ENCODE peak calls at places on chromosomes 1 and 21, in five cellular contexts. S is Peyer's patch, W is tibial nerve, D is spleen, L is breast epithelium. P is an unnamed sample. For H3K4me1, the result is how much of the 10 kb centered on the place peaks cover.

GRCh38 chr1:38657873-38658272 is 201.7 kb downstream of the RRAGC start:
- DNase-seq in S (no peak), W (no peak), D (no peak), L (no peak), P (no peak)

GRCh38 chr1:47992720-47993119 is 4.5 kb downstream of the TRABD2B start:
- DNase-seq in S (no peak), W (peak), D (no peak), L (no peak), P (peak)

GRCh38 chr1:154821083-154821482 is 49.0 kb downstream of the KCNN3 start:
- DNase-seq in S (no peak), W (no peak), D (no peak), L (no peak), P (no peak)

GRCh38 chr1:42680921-42681683 is 1.1 kb upstream of the YBX1 start:
- DNase-seq in S (no peak), W (no peak), D (no peak), L (no peak), P (no peak)

GRCh38 chr1:47436979-47437517 is 796 bp upstream of the FOXD2 start:
- DNase-seq in S (no peak), W (no peak), D (no peak), L (no peak), P (no peak)

GRCh38 chr1:2232255-2232915 is 4.3 kb downstream of the SKI start:
- DNase-seq in S (no peak), W (no peak), D (peak), L (no peak), P (no peak)

GRCh38 chr1:247494746-247495145 is 36.8 kb upstream of the OR2B11 start:
- DNase-seq in S (no peak), W (no peak), D (no peak), L (no peak), P (no peak)

GRCh38 chr1:97348599-97349265 is 572.1 kb downstream of the DPYD start:
- DNase-seq in S (no peak), W (no peak), D (no peak), L (no peak), P (no peak)

GRCh38 chr1:33612877-33613487 is 140.5 kb downstream of the ZSCAN20 start:
- DNase-seq in S (no peak), W (peak), D (no peak), L (no peak), P (no peak)

GRCh38 chr1:30420519-30421050 is 302.8 kb downstream of the MATN1 start:
- DNase-seq in S (no peak), W (no peak), D (no peak), L (peak), P (no peak)

GRCh38 chr1:58006421-58007032 is 540.0 kb downstream of the OMA1 start:
- DNase-seq in S (no peak), W (no peak), D (no peak), L (no peak), P (no peak)

GRCh38 chr1:32142446-32143301 is 34.8 kb downstream of the KPNA6 start:
- DNase-seq in S (no peak), W (peak), D (no peak), L (peak), P (peak)

GRCh38 chr1:188420177-188420576 is 1591.4 kb downstream of the PLA2G4A start:
- DNase-seq in S (no peak), W (no peak), D (no peak), L (no peak), P (no peak)

GRCh38 chr1:41365772-41366427 is 4.7 kb downstream of the FOXO6 start:
- DNase-seq in S (no peak), W (no peak), D (no peak), L (no peak), P (no peak)

GRCh38 chr1:236343246-236343862 is 50.7 kb upstream of the EDARADD start:
- DNase-seq in S (no peak), W (no peak), D (no peak), L (no peak), P (no peak)

GRCh38 chr1:158819461-158820443 is 11.4 kb upstream of the MNDA start:
- DNase-seq in S (no peak), W (no peak), D (no peak), L (no peak), P (no peak)

GRCh38 chr1:38670544-38671122 is 188.9 kb downstream of the RRAGC start:
- DNase-seq in S (no peak), W (no peak), D (no peak), L (no peak), P (no peak)

GRCh38 chr1:84988588-84988987 is 8.3 kb downstream of the MCOLN2 start:
- DNase-seq in S (no peak), W (no peak), D (no peak), L (no peak), P (no peak)
- TF ChIP-seq POLR2A in S (no peak), W (no peak), D (no peak), L (no peak), P (no peak)

DNA sequence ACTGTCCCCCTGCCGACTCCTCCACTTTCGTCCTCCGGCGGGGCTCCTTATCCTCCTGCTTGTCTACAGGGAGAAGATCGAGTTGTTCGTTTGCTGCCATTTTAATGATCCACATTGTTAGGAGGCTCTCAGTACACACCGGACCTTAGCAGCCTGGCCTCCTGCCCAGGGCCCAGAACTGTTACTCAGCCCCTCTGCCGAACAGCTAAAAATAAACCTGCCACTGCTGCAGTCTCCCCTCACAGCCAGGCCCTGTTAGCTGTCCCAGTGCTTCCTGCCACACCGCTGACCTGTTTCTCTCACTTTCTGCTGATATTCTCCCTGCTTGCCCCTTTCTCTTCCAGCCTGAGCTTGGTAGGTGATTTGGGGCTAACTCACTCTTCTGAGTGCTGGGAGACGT is 8.3 kb downstream of the MAPKAPK2 start:
- DNase-seq in S (no peak), W (no peak), D (no peak), L (no peak), P (peak)
- H3K4me3 ChIP-seq in S (no peak), W (no peak), D (no peak), L (peak), P (peak)

GRCh38 chr1:201312298-201312697 is 29.0 kb downstream of the PKP1 start:
- DNase-seq in S (no peak), W (no peak), D (no peak), L (no peak), P (no peak)

GRCh38 chr1:201310251-201310985 is 27.1 kb downstream of the PKP1 start:
- DNase-seq in S (no peak), W (no peak), D (no peak), L (no peak), P (no peak)

GRCh38 chr1:201311356-201312011 is 28.2 kb downstream of the PKP1 start:
- DNase-seq in S (no peak), W (no peak), D (no peak), L (no peak), P (no peak)

GRCh38 chr1:201310986-201311355 is 27.7 kb downstream of the PKP1 start:
- DNase-seq in S (no peak), W (no peak), D (no peak), L (peak), P (no peak)

GRCh38 chr1:201313086-201313485 is 29.8 kb downstream of the PKP1 start:
- DNase-seq in S (no peak), W (no peak), D (no peak), L (no peak), P (no peak)
- H3K4me1 ChIP-seq in S (under half), W (under half), D (under half), L (under half), P (under half)

GRCh38 chr21:41304068-41304720 is 12.4 kb upstream of the FAM3B start:
- DNase-seq in S (no peak), W (no peak), D (no peak), L (no peak), P (no peak)

GRCh38 chr21:41307219-41307618 is 9.4 kb upstream of the FAM3B start:
- DNase-seq in S (no peak), W (no peak), D (no peak), L (no peak), P (no peak)

DNA sequence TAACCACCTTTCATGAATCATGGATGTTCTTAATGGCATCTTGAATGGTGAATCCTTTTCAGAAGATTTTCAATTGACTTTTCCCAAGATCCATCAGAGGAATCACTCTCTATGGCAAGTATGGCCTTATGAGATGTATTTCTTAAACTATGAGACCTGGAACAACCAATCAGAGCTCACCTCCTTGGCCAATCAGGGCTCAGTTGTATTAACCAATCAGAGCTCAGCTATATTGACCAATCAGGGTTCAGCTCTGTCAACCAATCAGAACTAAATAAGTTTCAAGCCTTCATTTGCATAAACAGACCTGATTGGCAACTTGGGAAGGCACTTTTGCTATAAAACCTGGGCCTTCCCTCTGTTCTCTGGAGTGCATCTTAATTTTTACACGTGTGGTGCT is 13.6 kb upstream of the FAM3B start:
- DNase-seq in S (no peak), W (no peak), D (no peak), L (no peak), P (no peak)
- TF ChIP-seq POLR2A in S (no peak), W (no peak), D (no peak), L (no peak), P (no peak)

DNA sequence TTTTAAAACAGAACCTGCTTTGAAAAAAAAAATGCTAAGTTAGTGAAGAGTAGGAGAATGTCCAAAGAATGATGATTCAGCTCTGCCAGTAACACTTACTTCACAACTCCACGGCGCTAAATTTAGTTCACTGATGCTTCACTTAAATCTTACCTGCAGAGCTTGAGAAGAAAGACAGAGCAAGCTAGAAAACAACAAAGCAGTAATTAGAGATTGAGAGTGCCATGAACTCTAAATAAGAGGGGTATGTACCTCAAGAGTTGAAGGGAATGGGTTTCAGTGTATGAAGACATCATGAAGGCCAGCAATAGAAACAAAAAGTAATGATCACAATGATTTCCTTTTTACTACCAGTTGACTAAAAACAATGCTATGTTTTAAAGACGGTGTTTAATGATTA is 32.8 kb downstream of the EPRS1 start:
- DNase-seq in S (no peak), W (no peak), D (no peak), L (no peak), P (no peak)
- H3K4me3 ChIP-seq in S (no peak), W (no peak), D (no peak), L (no peak), P (no peak)

DNA sequence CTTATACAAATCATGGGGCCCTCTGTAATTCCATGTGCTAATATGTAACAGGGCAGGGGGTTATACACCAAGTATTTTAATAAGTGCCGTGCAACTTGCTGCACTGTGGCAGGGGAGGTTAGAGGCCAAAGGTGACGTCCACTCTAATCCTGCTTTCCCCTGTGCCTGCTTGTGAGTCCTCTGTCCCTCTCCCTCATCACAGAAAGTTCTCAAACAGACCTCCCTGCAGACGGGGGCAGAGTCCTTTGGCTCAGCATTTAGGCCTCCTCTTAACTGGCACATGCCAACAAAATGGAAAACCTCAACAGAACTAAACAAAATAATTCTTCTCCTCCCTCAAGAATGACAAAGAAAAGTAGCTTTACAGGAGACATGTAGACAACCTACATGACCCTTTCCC is 2.9 kb downstream of the RXRG start:
- DNase-seq in S (no peak), W (no peak), D (no peak), L (no peak), P (no peak)
- H3K4me1 ChIP-seq in S (under half), W (under half), D (under half), L (under half), P (under half)

GRCh38 chr1:60679524-60679923 is 402.8 kb upstream of the NFIA start:
- DNase-seq in S (no peak), W (no peak), D (no peak), L (no peak), P (no peak)
- TF ChIP-seq POLR2A in S (no peak), W (no peak), D (no peak), L (no peak), P (no peak)

DNA sequence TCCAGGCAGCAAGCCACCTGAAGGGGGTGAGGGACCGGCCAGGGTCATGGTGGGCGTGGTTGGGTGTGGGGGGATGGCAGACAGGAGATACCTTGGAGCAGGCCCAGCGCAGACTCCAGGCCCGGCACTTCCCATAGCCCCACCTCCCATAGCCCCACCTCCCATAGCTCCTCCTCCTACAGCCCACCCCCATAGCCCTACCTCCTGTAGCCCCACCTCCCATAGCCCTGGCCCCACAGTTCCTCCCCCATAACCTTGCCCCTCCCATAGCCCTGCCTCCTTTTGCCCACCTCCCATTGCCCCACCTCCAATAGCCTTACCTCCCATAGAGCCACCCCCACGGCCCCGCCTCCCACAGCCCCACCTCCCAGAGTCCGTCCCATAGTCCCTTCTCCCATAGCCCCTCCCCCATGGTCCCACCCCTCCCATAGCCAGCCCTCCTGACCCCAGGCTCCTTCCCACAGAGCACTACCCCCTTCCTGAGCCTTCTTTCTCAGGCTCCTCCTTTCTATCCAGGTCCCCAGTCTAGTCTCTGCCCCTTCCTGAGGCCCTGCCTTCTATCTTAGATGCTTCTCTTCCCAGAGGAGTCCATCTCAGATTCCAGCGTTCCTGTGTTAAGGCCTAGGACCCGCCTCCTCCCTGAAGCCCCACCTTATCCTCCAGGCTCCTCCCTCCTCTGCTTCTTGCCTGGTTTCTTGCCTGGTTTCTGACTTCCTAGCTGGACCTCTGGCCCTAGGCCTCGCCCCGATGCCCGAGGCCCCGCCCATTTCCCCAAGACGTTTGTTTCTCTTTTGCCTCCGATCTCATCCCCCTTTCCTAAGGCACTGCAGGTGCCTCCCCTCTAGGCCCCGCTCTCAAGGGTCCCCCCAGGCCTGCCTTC is 46.8 kb downstream of the PTPRU start:
- DNase-seq in S (no peak), W (peak), D (no peak), L (no peak), P (no peak)
- H3K4me3 ChIP-seq in S (no peak), W (peak), D (no peak), L (no peak), P (no peak)

DNA sequence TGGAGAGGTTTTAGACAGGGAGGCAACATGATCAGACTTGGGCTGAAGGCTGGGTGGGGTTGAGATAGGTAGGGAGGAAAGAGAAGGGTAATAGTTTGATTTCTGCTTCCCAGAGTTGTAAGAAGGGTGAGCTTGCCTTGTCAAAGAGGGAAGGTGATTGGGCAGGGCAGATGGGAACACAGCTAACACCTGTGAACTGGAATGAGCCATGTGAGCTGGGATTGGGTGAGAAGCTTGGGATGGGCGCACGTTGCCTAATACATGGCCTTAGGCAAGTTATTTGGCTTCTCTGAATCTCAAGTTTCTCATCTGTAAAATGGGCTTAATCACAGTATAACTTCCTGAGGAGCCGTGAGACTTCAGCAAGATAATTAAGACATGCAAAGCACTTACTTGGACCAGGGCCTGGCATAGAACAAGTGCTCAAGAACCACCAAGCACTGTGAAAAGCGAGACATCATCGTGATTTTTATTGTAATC is 33.8 kb upstream of the ID3 start:
- DNase-seq in S (no peak), W (no peak), D (no peak), L (no peak), P (no peak)
- H3K4me1 ChIP-seq in S (half or more), W (under half), D (half or more), L (under half), P (under half)

GRCh38 chr21:16707274-16707673 is 805.6 kb upstream of the CXADR start:
- DNase-seq in S (no peak), W (no peak), D (no peak), L (no peak), P (no peak)
- TF ChIP-seq POLR2A in S (no peak), W (no peak), D (no peak), L (no peak), P (no peak)

P was measured in gastrocnemius medialis.